ENCODE peak calls at places on chromosomes 5 and 9, in nine cellular contexts. X is K562, M is GM23338, V is H1, O is prostate gland, T is breast epithelium, Y is transverse colon, I is stomach, U is sigmoid colon. D is an unnamed sample. For H3K36me3 and H3K4me1, the result is how much of the 10 kb centered on the place peaks cover.

GRCh38 chr5:78785454-78785853 is 136.9 kb upstream of the LHFPL2 start:
- DNase-seq in X (no peak), V (no peak), T (no peak), U (no peak), O (no peak), M (no peak), Y (no peak), I (no peak), D (no peak)

GRCh38 chr5:139027150-139027549 is 152.0 kb upstream of the LRRTM2 start:
- DNase-seq in I (no peak), Y (no peak), V (no peak), X (no peak), T (no peak), M (no peak), O (no peak), U (no peak), D (no peak)

GRCh38 chr5:148107608-148108007 is 43.8 kb downstream of the SPINK5 start:
- DNase-seq in U (no peak), O (no peak), M (peak), Y (no peak), T (no peak), V (no peak), X (no peak), I (no peak), D (no peak)

GRCh38 chr5:174412374-174412773 is 312.0 kb upstream of the MSX2 start:
- DNase-seq in M (no peak), V (no peak), X (no peak), O (no peak), T (no peak), U (no peak), I (no peak), Y (no peak), D (no peak)

GRCh38 chr5:1840071-1840547 is 38.9 kb downstream of the NDUFS6 start:
- DNase-seq in U (no peak), X (no peak), O (no peak), T (no peak), I (no peak), V (no peak), M (no peak), Y (no peak), D (no peak)

GRCh38 chr9:128108784-128109709 is 18.5 kb downstream of the PTGES2 start:
- DNase-seq in M (no peak), U (peak), X (no peak), Y (peak), V (no peak), T (no peak), O (no peak), I (no peak), D (no peak)

GRCh38 chr5:172145870-172146747 is 41.9 kb downstream of the STK10 start:
- DNase-seq in Y (peak), X (no peak), M (no peak), U (no peak), I (no peak), T (no peak), O (no peak), V (no peak), D (peak)

GRCh38 chr9:127561491-127562270 is 50.4 kb upstream of the STXBP1 start:
- DNase-seq in Y (peak), X (peak), I (peak), U (peak), M (peak), V (no peak), O (peak), T (peak), D (peak)

GRCh38 chr9:70576121-70576520 is 161.7 kb upstream of the KLF9 start:
- DNase-seq in T (no peak), M (no peak), U (no peak), I (no peak), V (no peak), Y (no peak), O (no peak), X (no peak), D (no peak)

GRCh38 chr5:168860081-168860480 is 280.9 kb upstream of the PANK3 start:
- DNase-seq in I (no peak), U (no peak), V (no peak), M (no peak), X (no peak), T (no peak), O (no peak), Y (no peak), D (no peak)

GRCh38 chr5:14131855-14132503 is 11.2 kb upstream of the TRIO start:
- DNase-seq in X (no peak), T (no peak), I (no peak), M (no peak), O (no peak), V (no peak), Y (no peak), U (no peak), D (no peak)

GRCh38 chr5:169808118-169808581 is 171.1 kb downstream of the DOCK2 start:
- DNase-seq in Y (no peak), T (no peak), I (no peak), O (no peak), X (no peak), M (peak), V (peak), U (no peak), D (no peak)

GRCh38 chr9:588952-589351 is 252.5 kb upstream of the DMRT1 start:
- DNase-seq in T (no peak), X (no peak), I (no peak), M (no peak), V (no peak), O (no peak), Y (no peak), U (no peak), D (no peak)

GRCh38 chr5:173592050-173592669 is 24.3 kb downstream of the BOD1 start:
- DNase-seq in X (peak), I (no peak), T (no peak), M (peak), Y (no peak), V (no peak), U (no peak), O (no peak), D (no peak)

GRCh38 chr9:20872340-20872977 is 159.0 kb downstream of the HACD4 start:
- DNase-seq in M (peak), V (no peak), Y (no peak), I (no peak), O (no peak), X (no peak), U (no peak), T (no peak), D (no peak)

GRCh38 chr5:149062371-149063016 is 368 bp downstream of the SH3TC2 start:
- DNase-seq in U (no peak), X (no peak), V (no peak), O (no peak), M (no peak), I (no peak), Y (peak), T (no peak), D (no peak)

GRCh38 chr5:103808464-103809106 is 246.0 kb upstream of the NUDT12 start:
- DNase-seq in I (no peak), X (peak), T (no peak), M (peak), U (no peak), Y (peak), O (no peak), V (peak), D (no peak)

GRCh38 chr5:142642427-142642826 is 43.5 kb downstream of the FGF1 start:
- DNase-seq in O (no peak), M (no peak), Y (no peak), U (no peak), T (no peak), I (no peak), X (no peak), V (no peak), D (no peak)

GRCh38 chr5:142641681-142642080 is 44.2 kb downstream of the FGF1 start:
- DNase-seq in X (no peak), U (no peak), Y (no peak), M (no peak), O (no peak), I (no peak), T (no peak), V (no peak), D (no peak)

GRCh38 chr5:142645456-142645855 is 40.4 kb downstream of the FGF1 start:
- DNase-seq in T (no peak), X (no peak), I (no peak), O (no peak), M (no peak), V (no peak), U (no peak), Y (no peak), D (no peak)

GRCh38 chr5:142644640-142645361 is 41.1 kb downstream of the FGF1 start:
- DNase-seq in U (peak), M (no peak), T (no peak), Y (peak), X (no peak), I (no peak), V (no peak), O (peak), D (no peak)

GRCh38 chr5:142644127-142644526 is 41.8 kb downstream of the FGF1 start:
- DNase-seq in X (no peak), Y (no peak), V (no peak), T (no peak), M (no peak), U (no peak), I (no peak), O (no peak), D (no peak)
- H3K36me3 ChIP-seq in X (under half), Y (under half), V (under half), T (under half), M (under half), U (under half), I (under half), O (under half), D (under half)

GRCh38 chr9:93588641-93589609 is 12.5 kb downstream of the PHF2 start:
- DNase-seq in T (no peak), M (no peak), V (no peak), Y (no peak), X (no peak), I (no peak), O (no peak), U (no peak), D (no peak)
- H3K4me1 ChIP-seq in T (under half), M (under half), V (under half), Y (under half), X (under half), I (half or more), O (under half), U (under half), D (half or more)

GRCh38 chr5:38465045-38465444 is 91.4 kb downstream of the LIFR start:
- DNase-seq in U (no peak), V (no peak), T (no peak), X (no peak), O (no peak), M (no peak), I (no peak), Y (no peak), D (no peak)

GRCh38 chr5:38465702-38466443 is 90.6 kb downstream of the LIFR start:
- DNase-seq in X (no peak), T (no peak), V (no peak), Y (no peak), M (no peak), U (no peak), I (no peak), O (no peak), D (no peak)

GRCh38 chr5:38462972-38463633 is 93.3 kb downstream of the LIFR start:
- DNase-seq in M (no peak), Y (no peak), T (no peak), X (no peak), V (no peak), O (no peak), U (no peak), I (no peak), D (no peak)

GRCh38 chr5:38466444-38467189 is 89.8 kb downstream of the LIFR start:
- DNase-seq in T (no peak), M (no peak), U (peak), Y (peak), O (no peak), X (no peak), I (peak), V (no peak), D (peak)

GRCh38 chr5:38463634-38464521 is 92.6 kb downstream of the LIFR start:
- DNase-seq in Y (no peak), M (no peak), X (no peak), I (no peak), V (no peak), O (no peak), U (peak), T (no peak), D (no peak)
- TF ChIP-seq POLR2AphosphoS5 in Y (peak), M (no peak), X (no peak), I (no peak), V (no peak), O (no peak), U (peak), T (no peak), D (peak)

GRCh38 chr9:107858260-107858659 is 368.7 kb upstream of the KLF4 start:
- DNase-seq in Y (no peak), V (no peak), I (no peak), U (no peak), X (no peak), O (no peak), T (no peak), M (no peak), D (no peak)

GRCh38 chr9:107853461-107853860 is 363.9 kb upstream of the KLF4 start:
- DNase-seq in I (no peak), V (no peak), M (no peak), Y (no peak), T (no peak), O (no peak), X (no peak), U (no peak), D (no peak)

GRCh38 chr9:107852891-107853290 is 363.3 kb upstream of the KLF4 start:
- DNase-seq in M (no peak), V (no peak), Y (no peak), O (no peak), U (no peak), I (no peak), X (no peak), T (no peak), D (no peak)

GRCh38 chr9:107856633-107857032 is 367.1 kb upstream of the KLF4 start:
- DNase-seq in T (no peak), M (peak), O (no peak), I (no peak), V (no peak), Y (no peak), X (no peak), U (no peak), D (no peak)

DNA sequence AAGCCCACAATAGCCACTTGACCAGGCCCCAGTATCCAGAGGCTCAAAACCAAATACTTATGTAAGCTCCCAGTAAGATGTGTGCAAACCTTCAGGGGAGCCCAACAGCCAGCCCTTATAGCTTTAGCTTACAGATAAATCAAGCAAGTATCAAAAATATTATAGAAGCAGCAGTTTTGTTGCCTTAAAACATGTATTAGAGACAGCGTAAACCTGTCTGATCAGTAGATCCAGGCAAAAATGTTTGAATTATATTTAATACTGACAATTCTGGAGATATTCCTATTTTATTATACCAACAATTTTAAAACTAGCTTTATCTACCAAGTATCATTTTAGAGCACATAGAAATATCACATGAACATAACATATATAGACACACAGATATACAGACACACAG is 365.6 kb upstream of the KLF4 start:
- DNase-seq in Y (no peak), O (no peak), V (no peak), I (no peak), M (no peak), X (no peak), U (no peak), T (no peak), D (no peak)
- H3K36me3 ChIP-seq in Y (under half), O (under half), V (under half), I (under half), M (under half), X (under half), U (under half), T (under half), D (under half)